ENCODE peak calls at places on chromosomes 13 and 19, in four cellular contexts. E is A549, X is HepG2, A is GM12878. W is an unnamed sample.

GRCh38 chr13:41019027-41019487 is at the start of gene ELF1:
- DNase-seq in X (peak; percentile 65), E (peak; percentile 84), A (peak; percentile 88), W (no peak)

GRCh38 chr19:49362926-49363264 is 679 bp upstream of the TEAD2 start:
- DNase-seq in X (peak; percentile 24), E (no peak), A (no peak), W (peak; percentile 48)

GRCh38 chr19:47729468-47729798 is 15.9 kb upstream of the NOP53 start:
- DNase-seq in E (peak; percentile 98), A (no peak), X (no peak), W (no peak)

GRCh38 chr19:43625918-43626579 is 6.6 kb upstream of the ZNF428 start:
- DNase-seq in E (peak; percentile 71), X (no peak), A (no peak), W (peak; percentile 73)

GRCh38 chr19:11611730-11612129 is 14.4 kb downstream of the ZNF627 start:
- DNase-seq in E (no peak), X (no peak), A (no peak), W (no peak)

GRCh38 chr13:45807520-45808099 is 43.9 kb downstream of the SIAH3 start:
- DNase-seq in E (peak; percentile 33), X (peak; percentile 60), A (peak; percentile 8), W (peak; percentile 65)

GRCh38 chr19:14118165-14119051 is 846 bp upstream of the PRKACA start:
- DNase-seq in A (no peak), X (peak; percentile 71), E (no peak), W (peak; percentile 42)

GRCh38 chr19:38718747-38719543 is 25.3 kb downstream of the CAPN12 start:
- DNase-seq in E (peak; percentile 61), A (no peak), X (no peak), W (peak; percentile 64)

GRCh38 chr13:71644579-71644978 is 222.4 kb downstream of the DACH1 start:
- DNase-seq in X (no peak), A (no peak), E (no peak), W (no peak)

GRCh38 chr13:62123409-62123808 is 707.8 kb upstream of the PCDH20 start:
- DNase-seq in X (no peak), E (no peak), A (no peak), W (no peak)

GRCh38 chr19:31519216-31519615 is 170.0 kb upstream of the TSHZ3 start:
- DNase-seq in A (no peak), X (no peak), E (no peak), W (no peak)

GRCh38 chr19:19345970-19346369 is 25.3 kb downstream of the MAU2 start:
- DNase-seq in E (no peak), X (no peak), A (no peak), W (no peak)

GRCh38 chr19:4897146-4897545 is 5.5 kb downstream of the ARRDC5 start:
- DNase-seq in E (no peak), X (no peak), A (no peak), W (no peak)

GRCh38 chr13:19860884-19861655 is 2.4 kb downstream of the ZMYM5 start:
- DNase-seq in E (peak; percentile 53), X (peak; percentile 77), A (no peak), W (no peak)

GRCh38 chr19:32876236-32876918 is 6.8 kb upstream of the SLC7A9 start:
- DNase-seq in E (no peak), X (no peak), A (no peak), W (no peak)

GRCh38 chr13:34358811-34359513 is 541.0 kb downstream of the RFC3 start:
- DNase-seq in A (no peak), X (no peak), E (peak; percentile 47), W (no peak)

GRCh38 chr13:111572956-111573355 is 252.5 kb downstream of the TEX29 start:
- DNase-seq in A (no peak), X (no peak), E (no peak), W (no peak)

GRCh38 chr19:45323671-45324081 is 1.0 kb upstream of the CKM start:
- DNase-seq in X (no peak), A (no peak), E (no peak), W (peak; percentile 70)

GRCh38 chr19:33814181-33815165 is 17.8 kb downstream of the KCTD15 start:
- DNase-seq in E (no peak), A (no peak), X (no peak), W (peak; percentile 74)

GRCh38 chr13:53110181-53110580 is 81.6 kb downstream of the OLFM4 start:
- DNase-seq in X (no peak), E (no peak), A (no peak), W (no peak)

GRCh38 chr19:38209152-38209551 is 14.9 kb downstream of the DPF1 start:
- DNase-seq in A (no peak), X (no peak), E (no peak), W (no peak)

DNA sequence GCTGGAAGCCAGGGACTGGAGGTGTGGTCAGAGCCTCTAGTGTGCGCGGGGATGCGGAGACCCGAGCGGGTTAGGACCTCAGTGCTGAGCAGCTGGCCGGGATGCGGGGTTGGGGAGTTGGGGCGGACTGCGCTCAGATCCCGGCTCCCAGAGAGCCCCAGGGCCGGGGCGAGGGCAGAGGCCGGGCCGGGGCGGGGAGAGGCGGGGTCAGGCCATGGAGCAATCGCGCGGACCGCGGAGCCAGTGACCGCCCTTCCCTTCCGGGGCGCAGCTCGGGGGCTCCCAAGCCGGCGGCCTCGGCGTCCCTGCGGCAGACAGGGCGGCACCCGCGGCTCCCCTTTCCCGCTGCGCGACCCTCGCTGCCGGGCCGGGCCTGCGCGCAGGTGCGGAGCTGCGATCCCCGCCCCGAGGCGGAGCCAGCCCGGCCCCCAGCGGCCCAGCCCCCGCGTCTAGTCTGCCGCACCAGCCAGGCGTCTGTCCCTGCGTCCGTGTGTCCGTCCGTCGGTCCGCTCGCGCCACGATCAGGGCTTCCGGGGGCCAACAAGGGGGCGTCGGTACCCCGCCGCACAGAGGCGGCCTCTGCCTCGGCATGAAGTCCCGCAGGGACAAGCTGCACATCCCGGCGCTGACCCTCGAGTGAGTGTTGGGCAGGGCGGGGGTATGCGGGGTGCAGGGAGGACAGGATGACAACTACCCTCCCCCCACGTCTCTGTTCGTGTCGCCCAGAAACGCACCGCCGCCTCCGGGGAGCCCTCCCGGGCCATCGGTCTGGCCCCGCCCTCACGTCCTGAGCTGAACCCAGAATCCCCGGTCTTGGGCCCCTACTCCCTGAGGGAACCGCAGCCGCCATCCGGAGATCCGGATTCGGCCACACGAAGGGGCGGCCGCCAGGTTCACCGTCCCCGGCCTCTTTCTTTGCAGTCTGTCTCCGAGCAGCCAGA is 12.4 kb downstream of the MAST3 start:
- DNase-seq in E (no peak), X (peak; percentile 29), A (no peak), W (peak; percentile 83)
- TF ChIP-seq PBX3 in E (no peak), X (no peak), A (no peak), W (no peak)

GRCh38 chr13:99977912-99978780 is 3.4 kb upstream of the ZIC2 start:
- DNase-seq in A (no peak), X (no peak), E (no peak), W (peak; percentile 29)
- H3K4me3 ChIP-seq in A (no peak overlapping the region), X (no peak overlapping the region), E (no peak overlapping the region), W (no peak overlapping the region)

DNA sequence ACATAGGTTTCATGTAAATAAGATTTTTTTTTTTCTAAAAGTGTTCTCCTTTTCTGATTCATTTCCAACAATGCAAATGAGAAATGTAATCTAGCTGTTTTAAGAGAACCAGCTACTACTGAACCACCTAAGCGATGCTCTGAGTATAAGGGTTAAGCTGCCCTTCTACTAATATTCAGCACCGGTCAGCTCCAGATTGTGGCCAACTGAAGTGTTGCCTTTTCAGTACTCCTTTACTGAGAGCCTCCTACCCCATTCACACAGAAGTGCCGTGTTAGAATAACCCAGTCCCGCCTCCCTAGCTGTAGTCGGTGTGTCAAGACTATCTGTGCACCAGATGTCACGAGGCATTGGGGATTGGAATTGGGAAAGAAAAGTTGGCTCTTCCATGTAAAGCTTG is 45.4 kb downstream of the FAM124A start:
- DNase-seq in A (no peak), E (no peak), X (no peak), W (no peak)
- TF ChIP-seq PBX3 in A (no peak), E (no peak), X (no peak), W (no peak)

GRCh38 chr19:7672522-7672921 is 3.7 kb downstream of the RETN start:
- DNase-seq in A (no peak), X (no peak), E (no peak), W (no peak)

GRCh38 chr19:7669641-7670040 is 792 bp downstream of the RETN start:
- DNase-seq in A (no peak), X (no peak), E (no peak), W (no peak)

GRCh38 chr19:7668842-7669241 is at the start of gene RETN:
- DNase-seq in A (no peak), E (no peak), X (no peak), W (no peak)

GRCh38 chr19:7670150-7670784 is 1.4 kb downstream of the RETN start:
- DNase-seq in X (no peak), E (no peak), A (no peak), W (no peak)

DNA sequence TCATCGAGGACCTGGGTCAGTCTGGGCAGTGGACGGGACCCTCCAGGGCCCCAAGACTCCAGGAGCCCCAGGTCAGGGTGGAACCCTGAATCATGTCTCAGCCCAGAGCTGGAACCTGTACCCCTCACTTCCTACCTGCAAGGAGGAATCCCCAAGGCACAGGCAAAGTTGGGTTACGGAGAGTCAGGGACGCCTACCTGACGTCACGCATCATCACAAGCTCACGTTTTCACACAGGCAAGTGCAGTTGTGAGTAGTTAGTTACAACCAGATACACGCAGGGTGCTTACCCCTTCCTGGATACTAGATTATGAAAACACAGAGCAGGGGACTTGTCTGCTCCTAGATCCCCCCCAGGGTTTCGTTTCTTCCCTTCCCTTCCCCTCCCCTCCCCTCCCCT is 1.9 kb downstream of the RETN start:
- DNase-seq in X (no peak), E (no peak), A (no peak), W (no peak)
- H3K4me3 ChIP-seq in X (no peak overlapping the region), E (no peak overlapping the region), A (no peak overlapping the region), W (no peak overlapping the region)